ENCODE peak calls at places on chromosome 5, in four cellular contexts. Q is neural crest cell, B is PC-3, Z is activated B cell treated with CpG ODN at 0.5 μM for 24 hours. X is an unnamed sample.

GRCh38 chr5:306011-306805 is 15.3 kb upstream of the AHRR start:
- DNase-seq in Q (no peak), B (no peak), Z (no peak), X (no peak)

GRCh38 chr5:98415663-98416062 is 357.8 kb upstream of the RGMB start:
- DNase-seq in Q (no peak), B (no peak), Z (no peak), X (no peak)

GRCh38 chr5:107869459-107870115 is 198.8 kb upstream of the EFNA5 start:
- DNase-seq in Q (no peak), B (peak), Z (no peak), X (no peak)

GRCh38 chr5:143061161-143061945 is 291.2 kb downstream of the ARHGAP26 start:
- DNase-seq in Q (no peak), B (peak), Z (no peak), X (no peak)

GRCh38 chr5:56110646-56111403 is 116.1 kb upstream of the IL6ST start:
- DNase-seq in Q (no peak), B (no peak), Z (no peak), X (no peak)

GRCh38 chr5:15105799-15106393 is 234.3 kb upstream of the ANKH start:
- DNase-seq in Q (peak), B (peak), Z (no peak), X (peak)

GRCh38 chr5:65512170-65512937 is 30.6 kb upstream of the ADAMTS6 start:
- DNase-seq in Q (no peak), B (peak), Z (no peak), X (no peak)

GRCh38 chr5:174292348-174292747 is 246.8 kb downstream of the NSG2 start:
- DNase-seq in Q (no peak), B (peak), Z (no peak), X (no peak)

GRCh38 chr5:4874097-4874496 is 266.0 kb upstream of the ADAMTS16 start:
- DNase-seq in Q (no peak), B (no peak), Z (no peak), X (no peak)

GRCh38 chr5:56737002-56737621 is 78.2 kb upstream of the MAP3K1 start:
- DNase-seq in Q (no peak), B (peak), Z (no peak), X (no peak)

GRCh38 chr5:77277764-77278163 is 67.3 kb downstream of the PDE8B start:
- DNase-seq in Q (no peak), B (no peak), Z (no peak), X (no peak)

GRCh38 chr5:159768243-159768642 is 148.0 kb upstream of the ADRA1B start:
- DNase-seq in Q (no peak), B (no peak), Z (no peak), X (no peak)

GRCh38 chr5:116574682-116575634 is at the start of gene SEMA6A:
- DNase-seq in Q (peak), B (peak), Z (peak), X (peak)

GRCh38 chr5:37554938-37555337 is 175.8 kb downstream of the WDR70 start:
- DNase-seq in Q (no peak), B (peak), Z (no peak), X (no peak)

GRCh38 chr5:145198871-145199270 is 636.3 kb downstream of the PRELID2 start:
- DNase-seq in Q (no peak), B (no peak), Z (no peak), X (no peak)

GRCh38 chr5:180235846-180236245 is 26.8 kb upstream of the RASGEF1C start:
- DNase-seq in Q (no peak), B (no peak), Z (no peak), X (peak)

GRCh38 chr5:108379722-108380530 is 2.0 kb downstream of the FBXL17 start:
- DNase-seq in Q (no peak), B (peak), Z (no peak), X (no peak)

GRCh38 chr5:99438619-99439018 is 509.8 kb upstream of the CHD1 start:
- DNase-seq in Q (no peak), B (no peak), Z (no peak), X (no peak)

GRCh38 chr5:143248822-143249579 is 154.5 kb downstream of the NR3C1 start:
- DNase-seq in Q (no peak), B (peak), Z (no peak), X (no peak)

GRCh38 chr5:35094966-35095365 is 47.2 kb upstream of the AGXT2 start:
- DNase-seq in Q (no peak), B (no peak), Z (no peak), X (no peak)

GRCh38 chr5:115262066-115262404 is 642 bp downstream of the PGGT1B start:
- DNase-seq in Q (no peak), B (peak), Z (no peak), X (no peak)

GRCh38 chr5:98121036-98121936 is 652.2 kb upstream of the RGMB start:
- DNase-seq in Q (no peak), B (no peak), Z (no peak), X (no peak)

DNA sequence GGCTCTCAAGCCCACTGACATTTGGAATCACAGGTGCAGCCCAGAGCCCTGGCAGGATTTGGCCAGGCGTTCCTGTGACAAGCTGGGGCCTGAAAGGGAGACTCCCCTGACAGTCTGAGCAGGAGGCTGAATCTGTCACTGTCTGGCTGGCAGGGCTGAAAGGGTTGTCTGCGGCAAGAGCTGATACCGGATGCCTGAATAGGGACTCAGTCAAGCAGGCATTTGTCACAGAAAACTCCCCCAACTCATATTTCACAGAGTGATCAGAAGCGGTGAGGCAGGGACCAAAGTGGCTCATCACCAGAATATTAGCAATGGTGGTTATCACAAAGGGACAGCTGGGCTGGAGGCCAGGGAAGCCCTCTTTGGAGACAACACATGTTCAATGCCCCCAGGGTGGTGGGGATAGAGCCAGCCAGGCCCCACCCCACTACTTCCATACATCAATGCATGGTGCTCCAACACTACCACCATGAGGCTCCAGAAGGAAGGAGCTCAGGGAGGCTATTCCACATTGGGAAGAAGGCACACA is 295.5 kb downstream of the DTWD2 start:
- DNase-seq in Q (no peak), B (no peak), Z (no peak), X (no peak)
- TF ChIP-seq CTCF in Q (peak), B (no peak), Z (no peak), X (no peak)

GRCh38 chr5:112604741-112605390 is 132.8 kb upstream of the APC start:
- DNase-seq in Q (no peak), B (peak), Z (no peak), X (no peak)
- TF ChIP-seq CTCF in Q (peak), B (peak), Z (no peak), X (peak)

GRCh38 chr5:156929366-156929948 is 33.6 kb downstream of the TIMD4 start:
- DNase-seq in Q (no peak), B (no peak), Z (no peak), X (no peak)

GRCh38 chr5:156936972-156937371 is 26.1 kb downstream of the TIMD4 start:
- DNase-seq in Q (no peak), B (no peak), Z (no peak), X (no peak)

DNA sequence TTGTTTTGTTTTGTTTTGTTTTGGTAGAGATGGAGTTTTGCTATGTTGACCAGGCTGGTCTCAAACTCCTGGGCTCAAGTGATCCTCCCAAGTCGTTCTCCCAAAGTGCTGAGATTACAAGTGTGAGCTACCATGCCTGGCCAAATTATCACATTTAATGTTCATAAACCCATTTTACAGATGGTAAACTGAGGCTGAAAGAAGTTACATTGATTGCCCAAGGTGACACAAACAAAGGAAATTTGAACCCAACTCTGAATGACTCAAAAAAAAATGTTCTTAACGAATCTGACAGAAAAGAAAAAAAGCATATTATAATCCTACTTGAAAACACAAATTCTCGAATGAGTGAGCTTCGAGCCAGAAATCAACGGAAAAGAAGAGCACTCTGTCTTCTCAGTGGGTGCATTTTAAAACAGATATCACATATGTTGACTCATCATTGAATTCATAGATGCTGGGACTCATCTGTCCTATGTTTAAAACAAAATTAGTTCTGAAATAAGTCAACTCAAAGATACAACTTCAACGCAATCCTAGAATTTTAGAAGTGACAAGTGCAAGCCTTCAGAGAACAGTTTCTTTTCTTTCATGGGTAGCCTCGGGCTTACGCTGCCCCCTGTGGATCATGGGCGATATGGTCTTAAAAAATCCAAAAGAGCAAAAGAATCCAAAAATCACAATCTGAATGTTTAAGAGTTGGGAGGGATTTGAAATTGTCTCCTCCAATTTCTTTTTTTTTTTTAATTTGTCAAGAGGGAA is 28.4 kb downstream of the TIMD4 start:
- DNase-seq in Q (peak), B (peak), Z (no peak), X (no peak)
- TF ChIP-seq CTCF in Q (peak), B (peak), Z (no peak), X (peak)

GRCh38 chr5:172389578-172390112 is 64.7 kb downstream of the SH3PXD2B start:
- DNase-seq in Q (no peak), B (no peak), Z (no peak), X (no peak)
- TF ChIP-seq CTCF in Q (no peak), B (peak), Z (no peak), X (no peak)

GRCh38 chr5:31187591-31187990 is 5.9 kb upstream of the CDH6 start:
- DNase-seq in Q (no peak), B (no peak), Z (no peak), X (no peak)

GRCh38 chr5:31181376-31181987 is 12.0 kb upstream of the CDH6 start:
- DNase-seq in Q (no peak), B (no peak), Z (no peak), X (no peak)

GRCh38 chr5:31182146-31182545 is 11.3 kb upstream of the CDH6 start:
- DNase-seq in Q (no peak), B (no peak), Z (no peak), X (no peak)

GRCh38 chr5:31185951-31186350 is 7.5 kb upstream of the CDH6 start:
- DNase-seq in Q (no peak), B (no peak), Z (no peak), X (no peak)

DNA sequence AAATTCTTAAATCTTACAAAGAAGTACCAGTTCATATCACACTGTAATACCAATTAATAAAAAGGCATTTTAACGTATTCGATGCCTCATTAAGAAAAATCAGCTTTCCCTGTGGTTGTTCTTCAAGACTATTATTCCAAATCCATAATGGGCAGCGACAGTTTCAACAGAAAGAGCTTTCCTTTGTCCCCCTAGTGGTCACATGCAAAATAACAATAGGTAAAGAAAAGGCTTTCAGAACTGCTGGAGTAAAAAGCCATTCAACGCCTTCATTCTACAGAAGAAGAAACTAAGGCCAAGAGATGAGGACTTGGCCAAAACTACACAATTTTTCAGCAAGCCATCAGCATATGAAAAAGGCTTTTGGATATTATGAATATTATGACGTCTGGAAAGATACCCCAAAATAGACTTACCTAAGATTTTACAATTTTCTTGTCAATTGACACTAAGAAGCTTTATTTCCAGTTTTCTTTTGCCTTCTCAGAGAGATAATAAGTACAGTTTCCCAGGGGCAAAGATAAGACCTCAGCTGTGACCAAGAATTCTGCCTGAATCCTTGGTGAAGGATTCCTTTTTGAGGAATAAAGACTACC is 6.7 kb upstream of the CDH6 start:
- DNase-seq in Q (no peak), B (peak), Z (no peak), X (no peak)
- TF ChIP-seq CTCF in Q (peak), B (peak), Z (peak), X (peak)

GRCh38 chr5:146475190-146475801 is 28.2 kb downstream of the TCERG1 start:
- DNase-seq in Q (no peak), B (peak), Z (no peak), X (no peak)
- TF ChIP-seq CTCF in Q (peak), B (peak), Z (no peak), X (peak)

GRCh38 chr5:93240228-93240834 is 340.7 kb downstream of the NR2F1-AS1 start:
- DNase-seq in Q (no peak), B (no peak), Z (no peak), X (no peak)

GRCh38 chr5:93235751-93236150 is 345.3 kb downstream of the NR2F1-AS1 start:
- DNase-seq in Q (no peak), B (peak), Z (no peak), X (no peak)

GRCh38 chr5:93236807-93237421 is 344.1 kb downstream of the NR2F1-AS1 start:
- DNase-seq in Q (no peak), B (peak), Z (no peak), X (no peak)
- TF ChIP-seq CTCF in Q (no peak), B (peak), Z (no peak), X (no peak)

GRCh38 chr5:16572289-16573015 is 44.3 kb downstream of the RETREG1 start:
- DNase-seq in Q (no peak), B (no peak), Z (no peak), X (no peak)

GRCh38 chr5:16567365-16567764 is 49.4 kb downstream of the RETREG1 start:
- DNase-seq in Q (no peak), B (no peak), Z (no peak), X (no peak)

GRCh38 chr5:16565118-16565517 is 51.7 kb downstream of the RETREG1 start:
- DNase-seq in Q (no peak), B (no peak), Z (no peak), X (no peak)

GRCh38 chr5:16570121-16570815 is 46.5 kb downstream of the RETREG1 start:
- DNase-seq in Q (no peak), B (peak), Z (no peak), X (no peak)

GRCh38 chr5:16568875-16569580 is 47.8 kb downstream of the RETREG1 start:
- DNase-seq in Q (no peak), B (no peak), Z (no peak), X (no peak)
- TF ChIP-seq CTCF in Q (no peak), B (no peak), Z (no peak), X (no peak)

DNA sequence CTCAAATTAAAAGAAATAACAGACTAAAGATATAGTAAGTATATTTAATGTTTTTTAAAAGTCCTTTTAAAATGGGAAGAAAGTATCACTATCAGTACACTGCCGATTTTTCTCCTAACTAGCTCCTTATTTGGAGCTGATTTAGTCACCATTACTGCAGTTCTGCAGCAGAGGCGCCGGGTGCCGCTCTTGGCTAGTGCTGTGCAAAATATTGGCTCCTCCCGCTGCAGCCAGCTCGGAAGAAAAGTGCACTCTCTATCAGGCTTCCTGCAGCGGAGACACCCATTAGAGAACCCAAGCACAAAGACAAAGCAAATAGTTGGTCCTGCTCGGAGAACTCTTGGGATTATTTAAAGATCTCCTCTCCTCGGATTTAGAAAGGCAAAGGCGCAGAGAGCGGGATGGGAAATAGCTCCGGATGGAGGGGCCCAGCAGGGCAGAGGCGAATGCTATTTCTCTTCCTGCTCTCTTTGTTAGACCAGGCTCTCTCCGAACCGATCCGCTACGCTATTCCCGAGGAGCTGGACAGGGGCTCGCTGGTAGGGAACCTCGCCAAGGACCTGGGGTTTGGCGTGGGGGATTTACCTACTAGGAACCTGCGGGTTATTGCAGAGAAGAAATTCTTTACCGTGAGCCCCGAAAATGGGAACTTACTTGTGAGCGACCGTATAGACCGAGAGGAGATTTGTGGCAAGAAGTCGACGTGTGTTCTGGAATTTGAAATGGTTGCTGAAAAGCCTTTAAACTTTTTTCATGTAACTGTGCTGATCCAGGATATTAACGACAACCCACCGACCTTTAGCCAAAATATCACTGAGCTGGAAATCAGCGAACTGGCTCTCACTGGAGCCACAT is at the start of gene PCDHGB3:
- DNase-seq in Q (no peak), B (no peak), Z (no peak), X (no peak)
- TF ChIP-seq CTCF in Q (no peak), B (no peak), Z (no peak), X (no peak)

GRCh38 chr5:126357585-126358342 is 65.4 kb upstream of the GRAMD2B start:
- DNase-seq in Q (no peak), B (no peak), Z (no peak), X (no peak)

GRCh38 chr5:126354857-126355731 is 68.1 kb upstream of the GRAMD2B start:
- DNase-seq in Q (no peak), B (peak), Z (no peak), X (no peak)

GRCh38 chr5:126351138-126351537 is 72.1 kb upstream of the GRAMD2B start:
- DNase-seq in Q (no peak), B (peak), Z (no peak), X (no peak)

GRCh38 chr5:126355940-126356339 is 67.3 kb upstream of the GRAMD2B start:
- DNase-seq in Q (no peak), B (no peak), Z (no peak), X (no peak)

DNA sequence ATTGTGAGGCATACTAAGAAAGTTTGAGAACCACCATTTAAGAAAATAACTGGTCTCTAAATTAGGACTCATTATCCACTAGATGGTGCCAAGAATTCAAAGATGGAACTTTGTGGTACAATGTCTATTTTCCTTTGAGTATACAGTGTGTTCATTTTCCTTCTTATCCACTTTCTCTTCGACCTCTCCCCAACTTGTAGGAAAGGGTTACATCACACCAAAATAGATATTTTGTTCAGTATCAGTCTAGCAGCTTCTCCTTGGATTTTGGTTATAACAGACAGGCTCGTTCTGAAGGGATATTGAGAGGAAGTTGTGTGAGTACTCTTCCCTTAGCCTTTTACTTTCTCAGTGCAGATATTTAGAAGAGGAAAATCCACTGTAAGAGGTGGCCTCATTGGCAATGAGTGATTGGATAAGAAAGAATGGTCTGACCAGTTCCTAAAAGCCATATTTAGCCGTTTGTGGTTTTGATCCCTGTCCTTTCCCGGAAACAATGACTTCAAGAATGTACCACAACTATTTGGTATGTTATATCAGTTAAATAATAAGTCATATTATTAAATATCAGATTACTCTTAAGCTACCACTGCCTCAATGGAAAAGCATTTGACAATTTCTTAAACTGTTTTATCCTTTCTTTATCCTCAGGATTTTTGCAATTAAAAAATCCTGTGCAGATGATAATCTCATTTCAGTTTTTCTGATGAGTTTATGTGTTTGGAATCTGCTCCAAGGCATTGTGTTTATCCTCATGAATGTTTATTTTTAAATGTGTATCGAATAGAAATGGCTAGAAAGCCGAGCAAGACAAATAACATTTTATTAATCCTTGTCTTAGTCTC is 69.0 kb upstream of the GRAMD2B start:
- DNase-seq in Q (no peak), B (peak), Z (no peak), X (no peak)
- TF ChIP-seq CTCF in Q (peak), B (peak), Z (no peak), X (peak)